ENCODE peak calls at places on chromosome 20, in nine cellular contexts. W is Panc1, K is A549, J is HCT116, F is HL-60, B is K562, U is HepG2, S is GM12878, T is SK-N-SH. C is an unnamed sample.

GRCh38 chr20:37873909-37874308 is 29.0 kb upstream of the VSTM2L start:
- DNase-seq in W (no peak), K (no peak), J (no peak), F (no peak), B (no peak), U (no peak), S (no peak), T (no peak), C (no peak)

GRCh38 chr20:208937-209566 is 18.0 kb upstream of the DEFB129 start:
- DNase-seq in W (peak; percentile 55), K (peak; percentile 72), J (peak; percentile 38), F (peak; percentile 28), B (peak; percentile 53), U (peak; percentile 64), S (no peak), T (peak; percentile 41), C (peak; percentile 60)

GRCh38 chr20:9172908-9173307 is 104.0 kb downstream of the PLCB4 start:
- DNase-seq in W (no peak), K (peak; percentile 34), J (no peak), F (no peak), B (peak; percentile 16), U (no peak), S (no peak), T (no peak), C (no peak)

GRCh38 chr20:47502271-47502730 is 614 bp downstream of the NCOA3 start:
- DNase-seq in W (no peak), K (no peak), J (no peak), F (no peak), B (peak; percentile 44), U (no peak), S (no peak), T (no peak), C (peak; percentile 39)

GRCh38 chr20:17863577-17864292 is 104.9 kb downstream of the SNX5 start:
- DNase-seq in W (no peak), K (peak; percentile 41), J (no peak), F (no peak), B (no peak), U (peak; percentile 100), S (no peak), T (no peak), C (no peak)

GRCh38 chr20:63968136-63968927 is 1.4 kb downstream of the ZNF512B start:
- DNase-seq in W (no peak), K (no peak), J (no peak), F (no peak), B (no peak), U (no peak), S (no peak), T (no peak), C (no peak)

GRCh38 chr20:36483919-36484808 is 57.2 kb upstream of the MYL9 start:
- DNase-seq in W (no peak), K (no peak), J (no peak), F (no peak), B (no peak), U (no peak), S (no peak), T (peak; percentile 63), C (no peak)

GRCh38 chr20:17808357-17808756 is 108.6 kb downstream of the BANF2 start:
- DNase-seq in W (no peak), K (no peak), J (no peak), F (no peak), B (no peak), U (peak; percentile 42), S (no peak), T (peak; percentile 54), C (no peak)

GRCh38 chr20:6040540-6040939 is 13.3 kb downstream of the LRRN4 start:
- DNase-seq in W (no peak), K (no peak), J (no peak), F (no peak), B (no peak), U (no peak), S (no peak), T (no peak), C (no peak)

GRCh38 chr20:44942264-44942973 is 17.8 kb downstream of the TOMM34 start:
- DNase-seq in W (no peak), K (no peak), J (no peak), F (no peak), B (peak; percentile 20), U (peak; percentile 21), S (no peak), T (no peak), C (peak; percentile 43)

GRCh38 chr20:47456952-47457724 is 44.5 kb upstream of the NCOA3 start:
- DNase-seq in W (no peak), K (peak; percentile 94), J (no peak), F (no peak), B (peak; percentile 20), U (no peak), S (no peak), T (no peak), C (no peak)

GRCh38 chr20:52190437-52191131 is 995 bp downstream of the ZFP64 start:
- DNase-seq in W (peak; percentile 13), K (peak; percentile 46), J (peak; percentile 6), F (peak; percentile 8), B (peak; percentile 67), U (peak; percentile 57), S (no peak), T (peak; percentile 68), C (peak; percentile 28)

GRCh38 chr20:6122111-6122872 is 538 bp downstream of the FERMT1 start:
- DNase-seq in W (no peak), K (peak; percentile 45), J (no peak), F (no peak), B (no peak), U (peak; percentile 32), S (no peak), T (no peak), C (peak; percentile 66)

GRCh38 chr20:54320148-54320607 is 112.3 kb downstream of the PFDN4 start:
- DNase-seq in W (no peak), K (peak; percentile 17), J (no peak), F (no peak), B (no peak), U (no peak), S (no peak), T (no peak), C (peak; percentile 31)

GRCh38 chr20:62068997-62069396 is 3.3 kb upstream of the TAF4 start:
- DNase-seq in W (no peak), K (no peak), J (no peak), F (no peak), B (no peak), U (no peak), S (no peak), T (no peak), C (peak; percentile 50)

GRCh38 chr20:8512003-8512402 is 379.9 kb downstream of the PLCB1 start:
- DNase-seq in W (no peak), K (no peak), J (no peak), F (no peak), B (no peak), U (no peak), S (no peak), T (no peak), C (no peak)

GRCh38 chr20:4152696-4153235 is 137.4 kb upstream of the RNF24 start:
- DNase-seq in W (no peak), K (no peak), J (no peak), F (no peak), B (no peak), U (no peak), S (no peak), T (no peak), C (no peak)
- TF ChIP-seq REST in W (no peak), K (no peak), J (no peak), F (no peak), B (no peak), U (no peak), S (no peak), T (no peak), C (no peak)

DNA sequence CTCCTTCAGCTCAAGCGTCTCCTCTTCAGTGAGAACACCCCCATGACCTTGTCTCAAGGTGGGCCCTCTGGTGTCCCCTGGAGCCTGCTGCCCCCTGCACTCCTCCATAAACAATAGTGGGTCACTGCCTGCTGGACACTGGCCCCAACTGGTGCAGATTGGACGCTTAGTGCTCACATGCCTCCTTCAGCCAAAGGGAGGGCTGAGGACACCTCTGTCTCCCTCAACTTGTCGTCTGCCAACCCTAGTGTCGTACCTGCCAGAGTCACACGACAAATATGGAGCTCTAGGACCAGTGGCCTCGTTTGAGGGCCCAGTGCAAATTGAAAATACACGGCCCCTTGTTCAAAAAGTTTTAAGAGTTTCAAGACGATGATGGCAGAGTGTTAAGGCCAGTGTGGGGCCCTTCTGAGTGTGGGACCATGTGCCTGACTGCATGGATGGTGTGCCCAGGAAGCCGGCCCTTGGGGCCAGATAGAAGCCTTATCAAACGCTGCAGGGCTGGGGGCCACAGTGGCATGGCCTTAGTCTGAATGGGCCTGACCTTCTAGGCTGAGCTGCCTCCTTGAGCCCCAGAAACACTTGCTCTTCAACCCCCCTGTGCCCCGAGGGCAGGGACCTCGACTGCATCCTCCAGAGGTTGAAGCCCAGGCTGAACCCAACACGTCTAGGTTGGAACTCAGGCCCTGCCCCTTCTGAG is 20.1 kb downstream of the APCDD1L start:
- DNase-seq in W (no peak), K (no peak), J (no peak), F (no peak), B (no peak), U (no peak), S (no peak), T (no peak), C (no peak)
- TF ChIP-seq REST in W (no peak), K (no peak), J (no peak), F (no peak), B (no peak), U (no peak), S (no peak), T (no peak), C (no peak)

GRCh38 chr20:50844430-50845100 is 49.7 kb downstream of the BCAS4 start:
- DNase-seq in W (no peak), K (peak; percentile 46), J (peak; percentile 67), F (no peak), B (peak; percentile 53), U (peak; percentile 25), S (peak; percentile 83), T (no peak), C (no peak)
- TF ChIP-seq REST in W (no peak), K (no peak), J (no peak), F (no peak), B (no peak), U (no peak), S (no peak), T (no peak), C (no peak)

DNA sequence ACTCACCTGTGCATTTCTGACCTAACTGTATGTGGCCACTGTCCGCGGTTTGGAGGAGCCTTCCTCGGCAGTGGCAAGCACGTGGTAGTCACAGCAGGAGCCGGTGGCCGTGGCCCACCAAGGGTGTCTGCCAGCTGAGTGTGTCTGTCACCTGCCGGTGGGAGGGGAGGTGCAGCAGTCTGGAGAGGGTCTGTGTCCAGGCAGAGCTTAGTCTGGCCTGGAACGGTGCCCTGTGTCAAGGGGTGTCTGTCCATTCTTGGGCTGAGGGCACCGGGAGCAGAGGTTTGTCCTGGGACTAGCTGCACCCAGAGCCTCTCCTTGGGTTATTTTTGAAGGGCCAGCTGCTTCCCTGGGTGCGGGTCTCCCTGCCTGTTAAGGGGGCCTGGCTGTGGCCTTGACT is 5.0 kb downstream of the RBM38 start:
- DNase-seq in W (no peak), K (no peak), J (no peak), F (no peak), B (no peak), U (no peak), S (no peak), T (no peak), C (no peak)
- TF ChIP-seq REST in W (no peak), K (no peak), J (no peak), F (no peak), B (no peak), U (no peak), S (no peak), T (no peak), C (no peak)